ENCODE peak calls at places on chromosomes 6 and 20, in six cellular contexts. One of them, this sample, is unnamed. For H3K36me3, the result is how much of the 10 kb centered on the place peaks cover.

GRCh38 chr20:57619053-57619831 is 984 bp downstream of the ZBP1 start:
- DNase-seq in IMR-90: no peak
- DNase-seq in keratinocyte: no peak
- DNase-seq in ovary: no peak
- DNase-seq in Peyer's patch: peak
- DNase-seq in A673: no peak
- DNase-seq in this sample: no peak

GRCh38 chr20:36548006-36548315 is 6.6 kb downstream of the MYL9 start:
- DNase-seq in IMR-90: no peak
- DNase-seq in keratinocyte: no peak
- DNase-seq in ovary: peak
- DNase-seq in Peyer's patch: no peak
- DNase-seq in A673: peak
- DNase-seq in this sample: no peak

GRCh38 chr6:75178757-75179156 is 27.1 kb downstream of the COL12A1 start:
- DNase-seq in IMR-90: no peak
- DNase-seq in keratinocyte: no peak
- DNase-seq in ovary: no peak
- DNase-seq in Peyer's patch: no peak
- DNase-seq in A673: peak
- DNase-seq in this sample: no peak

GRCh38 chr6:223763-224162 is 68.5 kb upstream of the DUSP22 start:
- DNase-seq in IMR-90: peak
- DNase-seq in keratinocyte: peak
- DNase-seq in ovary: no peak
- DNase-seq in Peyer's patch: no peak
- DNase-seq in A673: no peak
- DNase-seq in this sample: no peak

GRCh38 chr20:62096421-62097380 is 25.6 kb upstream of the LSM14B start:
- DNase-seq in IMR-90: no peak
- DNase-seq in keratinocyte: no peak
- DNase-seq in ovary: no peak
- DNase-seq in Peyer's patch: no peak
- DNase-seq in A673: no peak
- DNase-seq in this sample: no peak

GRCh38 chr6:111184827-111185567 is 97.7 kb downstream of the SLC16A10 start:
- DNase-seq in IMR-90: no peak
- DNase-seq in keratinocyte: no peak
- DNase-seq in ovary: no peak
- DNase-seq in Peyer's patch: no peak
- DNase-seq in A673: no peak
- DNase-seq in this sample: no peak

GRCh38 chr20:977021-977420 is 25.1 kb downstream of the RSPO4 start:
- DNase-seq in IMR-90: no peak
- DNase-seq in keratinocyte: no peak
- DNase-seq in ovary: no peak
- DNase-seq in Peyer's patch: no peak
- DNase-seq in A673: no peak
- DNase-seq in this sample: no peak

GRCh38 chr20:22232473-22232872 is 351.9 kb downstream of the FOXA2 start:
- DNase-seq in IMR-90: no peak
- DNase-seq in keratinocyte: no peak
- DNase-seq in ovary: no peak
- DNase-seq in Peyer's patch: no peak
- DNase-seq in A673: no peak
- DNase-seq in this sample: no peak

GRCh38 chr6:126361832-126362231 is 21.9 kb downstream of the CENPW start:
- DNase-seq in IMR-90: no peak
- DNase-seq in keratinocyte: no peak
- DNase-seq in ovary: no peak
- DNase-seq in Peyer's patch: no peak
- DNase-seq in A673: no peak
- DNase-seq in this sample: no peak

GRCh38 chr6:87473419-87473903 is 687 bp downstream of the SLC35A1 start:
- DNase-seq in IMR-90: peak
- DNase-seq in keratinocyte: no peak
- DNase-seq in ovary: no peak
- DNase-seq in Peyer's patch: no peak
- DNase-seq in A673: peak
- DNase-seq in this sample: no peak

GRCh38 chr20:41174782-41175181 is 37.4 kb downstream of the PLCG1 start:
- DNase-seq in IMR-90: peak
- DNase-seq in keratinocyte: no peak
- DNase-seq in ovary: no peak
- DNase-seq in Peyer's patch: peak
- DNase-seq in A673: no peak
- DNase-seq in this sample: no peak

GRCh38 chr6:82712826-82713225 is 349.2 kb downstream of the TPBG start:
- DNase-seq in IMR-90: no peak
- DNase-seq in keratinocyte: no peak
- DNase-seq in ovary: no peak
- DNase-seq in Peyer's patch: no peak
- DNase-seq in A673: no peak
- DNase-seq in this sample: no peak

DNA sequence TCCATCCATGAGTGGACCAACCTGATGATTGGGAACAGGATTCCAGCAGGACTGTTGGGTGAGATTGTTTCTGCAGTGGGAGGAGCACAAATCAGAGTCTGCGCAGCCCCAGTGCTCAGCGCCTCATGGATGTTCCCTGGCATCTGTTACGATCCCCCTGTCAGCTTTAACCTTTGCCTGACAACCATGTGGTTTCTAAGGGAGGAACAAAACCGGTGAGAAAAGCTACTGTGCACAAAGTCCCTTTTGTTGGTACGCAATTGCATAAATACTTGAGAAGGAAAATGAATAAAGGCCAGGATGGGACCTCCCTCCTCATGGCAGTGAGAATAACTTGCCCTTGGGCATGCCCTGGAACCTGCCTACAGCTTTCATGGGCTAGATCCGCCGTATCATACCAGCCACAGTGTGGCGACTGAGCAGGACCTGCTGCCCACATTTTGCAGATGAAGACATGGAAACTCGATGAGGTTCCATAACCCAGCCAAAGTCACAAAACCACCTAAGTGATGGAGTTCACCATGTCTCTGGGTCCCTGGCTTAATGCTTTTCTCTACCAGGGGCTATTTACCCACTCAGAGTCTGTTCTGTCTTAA is 81.0 kb downstream of the RIN2 start:
- DNase-seq in IMR-90: no peak
- DNase-seq in keratinocyte: no peak
- DNase-seq in ovary: no peak
- DNase-seq in Peyer's patch: no peak
- DNase-seq in A673: no peak
- DNase-seq in this sample: no peak
- TF ChIP-seq CTCF in IMR-90: no peak
- TF ChIP-seq CTCF in keratinocyte: no peak
- TF ChIP-seq CTCF in ovary: no peak
- TF ChIP-seq CTCF in Peyer's patch: no peak
- TF ChIP-seq CTCF in A673: no peak
- TF ChIP-seq CTCF in this sample: no peak

DNA sequence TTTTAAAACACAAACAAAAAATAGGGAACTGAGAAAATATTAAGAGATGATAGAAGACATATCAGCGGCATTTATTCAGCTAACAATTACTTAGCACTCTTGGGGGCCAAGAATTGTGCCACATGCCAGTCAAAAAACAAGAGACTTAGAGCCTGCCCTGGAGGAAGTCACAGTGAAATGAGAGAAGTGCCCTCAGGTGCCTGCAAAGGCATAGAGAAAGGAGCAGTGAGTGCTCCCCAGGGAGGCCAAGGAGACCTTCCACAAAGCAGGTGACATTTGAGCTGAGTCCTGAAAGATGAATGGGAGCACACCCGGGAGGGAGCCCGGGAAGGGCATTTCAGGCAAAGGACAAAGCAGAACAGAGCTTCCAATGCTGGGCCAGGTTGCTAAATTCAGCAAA is 184.7 kb upstream of the JARID2 start:
- DNase-seq in IMR-90: no peak
- DNase-seq in keratinocyte: no peak
- DNase-seq in ovary: no peak
- DNase-seq in Peyer's patch: no peak
- DNase-seq in A673: no peak
- DNase-seq in this sample: no peak
- H3K36me3 ChIP-seq in IMR-90: under half
- H3K36me3 ChIP-seq in keratinocyte: under half
- H3K36me3 ChIP-seq in ovary: under half
- H3K36me3 ChIP-seq in Peyer's patch: under half
- H3K36me3 ChIP-seq in A673: under half
- H3K36me3 ChIP-seq in this sample: under half

DNA sequence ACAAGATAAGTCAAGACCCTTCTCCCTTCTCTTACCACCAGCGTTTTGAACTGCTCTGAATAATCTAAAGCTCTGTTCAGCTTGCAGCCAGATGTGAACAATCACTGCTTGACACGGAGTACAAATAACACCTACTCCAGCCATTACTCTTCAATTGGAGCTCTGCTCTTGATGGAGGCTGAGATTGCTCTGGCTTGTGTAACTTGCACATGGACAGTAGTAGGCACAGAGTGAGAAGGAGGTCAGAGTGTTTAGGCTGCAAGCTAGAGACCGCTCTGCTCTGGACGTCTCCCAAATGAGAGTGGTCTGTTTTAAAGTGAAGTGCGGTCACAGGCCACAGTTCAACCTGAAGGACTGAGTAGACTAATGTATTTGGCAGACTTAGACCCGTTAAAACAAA is 158.3 kb downstream of the HDGFL1 start:
- DNase-seq in IMR-90: peak
- DNase-seq in keratinocyte: no peak
- DNase-seq in ovary: peak
- DNase-seq in Peyer's patch: no peak
- DNase-seq in A673: no peak
- DNase-seq in this sample: no peak
- H3K4me3 ChIP-seq in IMR-90: no peak
- H3K4me3 ChIP-seq in keratinocyte: no peak
- H3K4me3 ChIP-seq in ovary: no peak
- H3K4me3 ChIP-seq in Peyer's patch: no peak
- H3K4me3 ChIP-seq in A673: no peak
- H3K4me3 ChIP-seq in this sample: no peak

GRCh38 chr20:9974324-9974723 is 60.5 kb upstream of the ANKEF1 start:
- DNase-seq in IMR-90: no peak
- DNase-seq in keratinocyte: no peak
- DNase-seq in ovary: no peak
- DNase-seq in Peyer's patch: no peak
- DNase-seq in A673: no peak
- DNase-seq in this sample: no peak
- TF ChIP-seq CTCF in IMR-90: no peak
- TF ChIP-seq CTCF in keratinocyte: peak
- TF ChIP-seq CTCF in ovary: no peak
- TF ChIP-seq CTCF in Peyer's patch: no peak
- TF ChIP-seq CTCF in A673: peak
- TF ChIP-seq CTCF in this sample: peak

GRCh38 chr6:30720738-30721197 is 616 bp downstream of the TUBB start:
- DNase-seq in IMR-90: peak
- DNase-seq in keratinocyte: no peak
- DNase-seq in ovary: peak
- DNase-seq in Peyer's patch: peak
- DNase-seq in A673: peak
- DNase-seq in this sample: no peak
- H3K36me3 ChIP-seq in IMR-90: under half
- H3K36me3 ChIP-seq in keratinocyte: under half
- H3K36me3 ChIP-seq in ovary: under half
- H3K36me3 ChIP-seq in Peyer's patch: under half
- H3K36me3 ChIP-seq in A673: under half
- H3K36me3 ChIP-seq in this sample: under half

GRCh38 chr6:159871911-159872310 is 18.9 kb upstream of the MAS1 start:
- DNase-seq in IMR-90: peak
- DNase-seq in keratinocyte: no peak
- DNase-seq in ovary: no peak
- DNase-seq in Peyer's patch: no peak
- DNase-seq in A673: no peak
- DNase-seq in this sample: no peak
- H3K4me3 ChIP-seq in IMR-90: no peak
- H3K4me3 ChIP-seq in keratinocyte: no peak
- H3K4me3 ChIP-seq in ovary: no peak
- H3K4me3 ChIP-seq in Peyer's patch: no peak
- H3K4me3 ChIP-seq in A673: no peak
- H3K4me3 ChIP-seq in this sample: no peak

GRCh38 chr20:42530855-42531674 is 658.6 kb downstream of the PTPRT start:
- DNase-seq in IMR-90: no peak
- DNase-seq in keratinocyte: no peak
- DNase-seq in ovary: no peak
- DNase-seq in Peyer's patch: no peak
- DNase-seq in A673: peak
- DNase-seq in this sample: no peak
- TF ChIP-seq CTCF in IMR-90: peak
- TF ChIP-seq CTCF in keratinocyte: peak
- TF ChIP-seq CTCF in ovary: peak
- TF ChIP-seq CTCF in Peyer's patch: peak
- TF ChIP-seq CTCF in A673: peak
- TF ChIP-seq CTCF in this sample: peak

GRCh38 chr20:44199877-44200276 is 10.7 kb downstream of the OSER1 start:
- DNase-seq in IMR-90: no peak
- DNase-seq in keratinocyte: no peak
- DNase-seq in ovary: no peak
- DNase-seq in Peyer's patch: no peak
- DNase-seq in A673: no peak
- DNase-seq in this sample: no peak
- H3K36me3 ChIP-seq in IMR-90: under half
- H3K36me3 ChIP-seq in keratinocyte: under half
- H3K36me3 ChIP-seq in ovary: under half
- H3K36me3 ChIP-seq in Peyer's patch: under half
- H3K36me3 ChIP-seq in A673: half or more
- H3K36me3 ChIP-seq in this sample: under half

DNA sequence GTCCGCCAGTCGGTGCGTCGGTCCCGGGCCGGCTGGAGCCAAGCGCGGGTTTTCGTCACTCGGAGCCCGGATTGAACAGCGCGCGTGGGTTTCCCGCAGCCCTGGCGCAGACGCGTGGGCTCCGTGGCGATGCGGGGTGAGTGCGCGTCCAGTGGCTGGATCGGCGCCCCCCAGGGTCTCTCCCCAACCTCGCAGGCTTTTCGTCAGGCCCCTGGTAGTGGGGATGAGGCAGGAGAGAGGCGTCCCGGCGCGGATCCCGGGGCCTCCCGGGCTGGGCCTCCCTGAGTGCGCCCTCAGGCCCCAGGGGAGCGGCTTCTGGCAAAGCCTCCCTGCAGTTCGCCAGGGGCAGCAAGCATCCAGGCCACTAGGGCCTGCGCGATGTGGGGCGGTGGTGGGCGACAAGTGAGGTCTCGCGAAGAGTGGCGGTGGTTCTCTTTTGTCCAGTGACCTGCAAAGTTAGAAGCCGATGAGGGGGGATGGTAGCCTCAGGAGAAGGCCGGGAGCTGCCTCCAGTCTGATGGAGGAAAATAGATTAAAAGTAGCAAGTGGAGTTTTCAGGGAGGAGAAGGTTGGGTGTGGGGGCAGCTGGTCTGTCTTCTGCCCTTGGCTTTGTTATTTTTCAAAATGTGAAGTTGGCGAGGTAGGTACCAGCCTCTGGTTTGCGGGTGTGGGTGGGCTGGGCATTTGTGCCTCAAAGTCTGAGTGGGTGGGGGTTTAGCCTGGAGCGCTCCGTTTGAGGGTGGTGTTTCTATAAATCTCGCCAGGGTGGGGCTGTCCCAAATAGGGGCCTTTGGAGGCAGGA is 1.6 kb downstream of the TOX2 start:
- DNase-seq in IMR-90: no peak
- DNase-seq in keratinocyte: no peak
- DNase-seq in ovary: no peak
- DNase-seq in Peyer's patch: no peak
- DNase-seq in A673: peak
- DNase-seq in this sample: no peak
- H3K4me3 ChIP-seq in IMR-90: peak
- H3K4me3 ChIP-seq in keratinocyte: no peak
- H3K4me3 ChIP-seq in ovary: no peak
- H3K4me3 ChIP-seq in Peyer's patch: peak
- H3K4me3 ChIP-seq in A673: peak
- H3K4me3 ChIP-seq in this sample: peak

This sample was measured in BJ.